ENCODE peak calls at places on chromosome 22, in seven cellular contexts. E, Y, I, M, W, U and R are unnamed samples.

GRCh38 chr22:23199159-23199558 is 18.9 kb downstream of the BCR start:
- DNase-seq in E (no peak), Y (no peak), I (no peak), M (no peak), W (no peak), U (no peak), R (no peak)

GRCh38 chr22:25903294-25903693 is 161.3 kb downstream of the MYO18B start:
- DNase-seq in E (no peak), Y (no peak), I (no peak), M (no peak), W (no peak), U (no peak), R (no peak)

GRCh38 chr22:37526376-37526775 is 7.2 kb upstream of the CARD10 start:
- DNase-seq in E (no peak), Y (no peak), I (no peak), M (no peak), W (no peak), U (no peak), R (no peak)

GRCh38 chr22:36368359-36368983 is 19.3 kb downstream of the MYH9 start:
- DNase-seq in E (no peak), Y (no peak), I (no peak), M (no peak), W (peak), U (no peak), R (no peak)

GRCh38 chr22:31932863-31933262 is 11.5 kb upstream of the YWHAH start:
- DNase-seq in E (no peak), Y (no peak), I (no peak), M (no peak), W (no peak), U (no peak), R (no peak)

GRCh38 chr22:40024201-40025061 is 29.7 kb downstream of the FAM83F start:
- DNase-seq in E (peak), Y (peak), I (peak), M (peak), W (peak), U (peak), R (peak)

GRCh38 chr22:22120160-22120559 is 124.4 kb upstream of the VPREB1 start:
- DNase-seq in E (no peak), Y (no peak), I (no peak), M (no peak), W (no peak), U (no peak), R (no peak)

GRCh38 chr22:27715078-27715477 is 86.5 kb downstream of the MN1 start:
- DNase-seq in E (no peak), Y (no peak), I (no peak), M (no peak), W (no peak), U (peak), R (peak)

GRCh38 chr22:27598792-27599191 is 202.8 kb downstream of the MN1 start:
- DNase-seq in E (no peak), Y (no peak), I (no peak), M (no peak), W (no peak), U (no peak), R (no peak)

GRCh38 chr22:44738347-44738715 is 14.0 kb upstream of the ARHGAP8 start:
- DNase-seq in E (no peak), Y (no peak), I (no peak), M (no peak), W (no peak), U (no peak), R (no peak)

GRCh38 chr22:30210235-30210831 is 36.2 kb downstream of the LIF start:
- DNase-seq in E (no peak), Y (no peak), I (no peak), M (no peak), W (peak), U (no peak), R (no peak)

GRCh38 chr22:20404881-20405280 is 10.9 kb downstream of the ZNF74 start:
- DNase-seq in E (no peak), Y (no peak), I (no peak), M (no peak), W (no peak), U (no peak), R (no peak)

GRCh38 chr22:37501176-37501609 is 15.0 kb upstream of the MFNG start:
- DNase-seq in E (no peak), Y (no peak), I (no peak), M (no peak), W (no peak), U (no peak), R (no peak)

GRCh38 chr22:33542153-33542552 is 378.1 kb downstream of the LARGE1 start:
- DNase-seq in E (no peak), Y (no peak), I (no peak), M (no peak), W (no peak), U (no peak), R (no peak)

GRCh38 chr22:47329727-47330653 is 567.5 kb downstream of the TBC1D22A start:
- DNase-seq in E (no peak), Y (no peak), I (no peak), M (no peak), W (no peak), U (no peak), R (no peak)

GRCh38 chr22:43476341-43476740 is 64.5 kb downstream of the MPPED1 start:
- DNase-seq in E (no peak), Y (no peak), I (no peak), M (no peak), W (no peak), U (no peak), R (no peak)

GRCh38 chr22:27194096-27194748 is 536.8 kb downstream of the MIAT start:
- DNase-seq in E (no peak), Y (no peak), I (no peak), M (no peak), W (no peak), U (no peak), R (no peak)

GRCh38 chr22:24159650-24160049 is 21.6 kb upstream of the SUSD2 start:
- DNase-seq in E (no peak), Y (no peak), I (no peak), M (no peak), W (no peak), U (no peak), R (no peak)

GRCh38 chr22:47050601-47051051 is 288.2 kb downstream of the TBC1D22A start:
- DNase-seq in E (no peak), Y (no peak), I (no peak), M (no peak), W (no peak), U (no peak), R (no peak)

GRCh38 chr22:39277135-39277607 is 32.4 kb upstream of the PDGFB start:
- DNase-seq in E (no peak), Y (no peak), I (no peak), M (no peak), W (no peak), U (no peak), R (no peak)

GRCh38 chr22:20992056-20992442 is 9.9 kb downstream of the THAP7 start:
- DNase-seq in E (no peak), Y (no peak), I (no peak), M (no peak), W (no peak), U (no peak), R (no peak)

GRCh38 chr22:48940266-48940987 is 887.2 kb downstream of the BRD1 start:
- DNase-seq in E (no peak), Y (peak), I (no peak), M (no peak), W (no peak), U (no peak), R (no peak)

GRCh38 chr22:32199961-32200360 is 4.9 kb downstream of the RFPL2 start:
- DNase-seq in E (no peak), Y (no peak), I (no peak), M (no peak), W (no peak), U (no peak), R (no peak)

GRCh38 chr22:43849731-43850130 is 12.6 kb downstream of the SULT4A1 start:
- DNase-seq in E (no peak), Y (peak), I (no peak), M (no peak), W (no peak), U (no peak), R (peak)